ENCODE peak calls at places on chromosome 13, in six cellular contexts. C, M, N, B, F and H are unnamed samples.

GRCh38 chr13:100633461-100633860 is 41.1 kb downstream of the TMTC4 start:
- DNase-seq in C (no peak), N (no peak), M (no peak), F (no peak), B (no peak), H (no peak)

GRCh38 chr13:83453300-83453699 is 429.0 kb downstream of the SLITRK1 start:
- DNase-seq in B (no peak), C (no peak), F (no peak), M (no peak), N (no peak), H (peak; percentile 3)

GRCh38 chr13:37141011-37141410 is 35.5 kb upstream of the CSNK1A1L start:
- DNase-seq in C (no peak), F (no peak), N (no peak), B (no peak), M (no peak), H (no peak)

GRCh38 chr13:42883771-42884170 is 102.4 kb downstream of the FAM216B start:
- DNase-seq in C (no peak), N (peak; percentile 10), M (no peak), B (no peak), F (peak; percentile 49), H (no peak)

GRCh38 chr13:40453666-40454030 is 212.8 kb downstream of the FOXO1 start:
- DNase-seq in F (no peak), C (no peak), M (no peak), B (no peak), N (no peak), H (no peak)

GRCh38 chr13:34358811-34359513 is 541.0 kb downstream of the RFC3 start:
- DNase-seq in M (no peak), F (no peak), C (no peak), N (no peak), B (no peak), H (no peak)

GRCh38 chr13:25406377-25406776 is 34.6 kb downstream of the ATP8A2 start:
- DNase-seq in M (no peak), N (no peak), F (no peak), B (no peak), C (no peak), H (no peak)

GRCh38 chr13:41691276-41691675 is 233.9 kb downstream of the RGCC start:
- DNase-seq in N (no peak), C (no peak), F (no peak), M (no peak), B (no peak), H (no peak)

GRCh38 chr13:110113284-110113764 is 193.6 kb downstream of the COL4A1 start:
- DNase-seq in N (no peak), M (no peak), F (no peak), B (no peak), C (no peak), H (no peak)

GRCh38 chr13:94595006-94595942 is 678 bp downstream of the TGDS start:
- DNase-seq in C (no peak), B (no peak), N (peak; percentile 28), M (peak; percentile 7), F (peak; percentile 28), H (no peak)

GRCh38 chr13:69109891-69110525 is 997.6 kb upstream of the ATXN8OS start:
- DNase-seq in F (no peak), B (no peak), N (no peak), C (no peak), M (no peak), H (no peak)

GRCh38 chr13:45082964-45083363 is 37.3 kb upstream of the GTF2F2 start:
- DNase-seq in B (no peak), F (no peak), C (no peak), N (no peak), M (no peak), H (no peak)

GRCh38 chr13:75635621-75636338 is at the start of gene LMO7:
- DNase-seq in M (peak; percentile 19), F (peak; percentile 49), B (peak; percentile 50), C (peak; percentile 64), N (peak; percentile 65), H (peak; percentile 61)

GRCh38 chr13:75566658-75567057 is 17.1 kb downstream of the UCHL3 start:
- DNase-seq in M (no peak), C (no peak), F (no peak), N (no peak), B (no peak), H (no peak)

GRCh38 chr13:83215627-83216026 is 666.6 kb downstream of the SLITRK1 start:
- DNase-seq in C (no peak), M (no peak), N (no peak), F (no peak), B (no peak), H (no peak)

GRCh38 chr13:50376895-50377575 is 361.8 kb downstream of the KCNRG start:
- DNase-seq in B (no peak), N (no peak), F (no peak), M (no peak), C (no peak), H (no peak)
- TF ChIP-seq CTCF in B (peak; percentile 60), N (no peak), F (no peak), M (no peak), C (no peak), H (peak; percentile 47)

GRCh38 chr13:114029866-114030625 is 56.2 kb upstream of the C13orf46 start:
- DNase-seq in C (no peak), B (no peak), M (no peak), N (no peak), F (no peak), H (peak; percentile 11)
- H3K4me1 ChIP-seq in C (peaks cover 39% of the 10 kb centered on the region), B (peaks cover 51% of the 10 kb centered on the region), M (no peaks in the 10 kb centered on the region), N (peaks cover 13% of the 10 kb centered on the region), F (no peaks in the 10 kb centered on the region), H (peaks cover 14% of the 10 kb centered on the region)

GRCh38 chr13:48750588-48751383 is 97.1 kb downstream of the CYSLTR2 start:
- DNase-seq in C (no peak), B (peak; percentile 48), F (no peak), N (peak; percentile 14), M (no peak), H (peak; percentile 42)
- TF ChIP-seq CTCF in C (peak; percentile 5), B (peak; percentile 28), F (peak; percentile 26), N (no peak), M (no peak), H (no peak)

GRCh38 chr13:98523455-98524102 is 53.3 kb downstream of the STK24 start:
- DNase-seq in N (no peak), M (no peak), F (no peak), C (no peak), B (no peak), H (no peak)
- H3K4me1 ChIP-seq in N (peaks cover 63% of the 10 kb centered on the region), M (peaks cover 71% of the 10 kb centered on the region), F (peaks cover 56% of the 10 kb centered on the region), C (peaks cover 58% of the 10 kb centered on the region), B (peaks cover 93% of the 10 kb centered on the region), H (peaks cover 53% of the 10 kb centered on the region)

GRCh38 chr13:57630661-57631606 is 610 bp upstream of the PCDH17 start:
- DNase-seq in C (no peak), M (no peak), B (no peak), N (peak; percentile 11), F (peak; percentile 30), H (no peak)

GRCh38 chr13:57629821-57630235 is 1.7 kb upstream of the PCDH17 start:
- DNase-seq in C (peak; percentile 73), F (peak; percentile 97), B (peak; percentile 91), M (no peak), N (peak; percentile 93), H (peak; percentile 90)

GRCh38 chr13:57627663-57628062 is 3.9 kb upstream of the PCDH17 start:
- DNase-seq in F (peak; percentile 50), C (no peak), M (no peak), B (no peak), N (no peak), H (no peak)

GRCh38 chr13:57631607-57632275 is at the start of gene PCDH17:
- DNase-seq in F (peak; percentile 69), B (peak; percentile 23), C (no peak), N (peak; percentile 59), M (no peak), H (peak; percentile 32)

GRCh38 chr13:57629391-57629804 is 2.1 kb upstream of the PCDH17 start:
- DNase-seq in M (no peak), N (peak; percentile 46), B (no peak), C (no peak), F (no peak), H (peak; percentile 14)
- TF ChIP-seq CTCF in M (no peak), N (peak; percentile 7), B (no peak), C (no peak), F (no peak), H (peak; percentile 10)

DNA sequence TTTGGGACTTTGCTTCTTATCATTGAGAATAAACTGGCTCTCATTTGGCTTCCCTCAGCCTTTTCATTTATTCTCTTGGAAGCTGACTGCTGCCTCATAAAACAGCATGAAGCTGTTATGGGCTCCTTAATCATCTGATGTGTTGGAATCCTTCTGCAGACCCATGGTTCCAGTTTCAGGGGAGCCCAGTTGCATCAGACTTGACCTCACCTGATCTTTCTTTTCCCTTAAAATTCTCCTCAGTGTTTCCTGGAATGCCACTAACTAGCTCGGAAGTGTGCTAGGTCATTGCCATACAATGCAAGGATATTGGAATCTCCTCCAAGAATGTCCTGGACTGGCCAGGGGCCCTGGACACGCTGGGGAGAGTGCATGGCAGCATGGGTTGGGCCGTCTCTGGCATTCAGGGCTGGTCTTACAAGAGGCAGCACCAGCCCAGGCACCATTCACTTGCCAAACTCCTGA is 158.7 kb downstream of the FLT1 start:
- DNase-seq in B (peak; percentile 25), M (no peak), N (no peak), C (no peak), F (no peak), H (peak; percentile 40)
- H3K4me1 ChIP-seq in B (peaks cover 67% of the 10 kb centered on the region), M (no peaks in the 10 kb centered on the region), N (no peaks in the 10 kb centered on the region), C (peaks cover 16% of the 10 kb centered on the region), F (peaks cover 23% of the 10 kb centered on the region), H (peaks cover 27% of the 10 kb centered on the region)

GRCh38 chr13:20128459-20128927 is 32.4 kb downstream of the GJA3 start:
- DNase-seq in B (no peak), C (no peak), M (no peak), F (peak; percentile 39), N (peak; percentile 74), H (no peak)
- TF ChIP-seq CTCF in B (peak; percentile 50), C (peak; percentile 36), M (no peak), F (peak; percentile 27), N (peak; percentile 60), H (no peak)

DNA sequence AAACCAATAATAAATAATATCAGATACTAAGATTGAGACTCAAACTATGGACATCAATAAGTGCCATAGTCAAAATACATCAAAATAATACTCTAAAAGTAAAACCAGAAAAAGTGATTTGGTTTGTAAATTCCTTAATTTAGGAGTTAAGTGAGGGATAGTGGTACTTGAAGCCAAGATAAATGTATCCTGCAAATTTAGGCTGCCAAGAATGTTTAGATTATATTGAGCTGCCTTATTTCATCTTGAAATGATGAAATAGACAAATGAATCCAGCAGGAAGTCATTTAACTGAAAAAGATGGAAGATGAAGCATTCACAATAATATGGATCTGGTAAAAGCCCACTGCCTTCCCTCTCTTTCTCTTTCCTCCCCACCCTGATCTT is 112.3 kb downstream of the LRCH1 start:
- DNase-seq in F (no peak), N (no peak), B (no peak), C (no peak), M (no peak), H (no peak)
- H3K4me1 ChIP-seq in F (peaks cover 55% of the 10 kb centered on the region), N (peaks cover 57% of the 10 kb centered on the region), B (peaks cover 92% of the 10 kb centered on the region), C (peaks cover 68% of the 10 kb centered on the region), M (peaks cover 25% of the 10 kb centered on the region), H (peaks cover 31% of the 10 kb centered on the region)